ENCODE peak calls at places on chromosomes 6 and 20, in seven cellular contexts. L is IMR-90; K is glutamatergic neuron; V is NCI-H2029 treated with DMSO at 0.1 percent for 48 hours; C is germinal center; W is CD4-positive, CD25-positive, alpha-beta regulatory T cell; E is PC-3. H is an unnamed sample.

GRCh38 chr6:54617730-54618129 is 228.8 kb upstream of the FAM83B start:
- DNase-seq in L (peak; percentile 84), K (no peak), W (no peak), C (no peak), V (no peak), E (peak; percentile 63), H (no peak)

GRCh38 chr6:139650941-139651340 is 276.5 kb upstream of the CITED2 start:
- DNase-seq in L (no peak), E (no peak), W (no peak), C (no peak), K (no peak), V (no peak), H (peak; percentile 22)

GRCh38 chr6:44801188-44801587 is 413.7 kb downstream of the CDC5L start:
- DNase-seq in E (no peak), L (no peak), W (no peak), C (no peak), V (no peak), K (no peak), H (no peak)

GRCh38 chr20:61548069-61548468 is 296.0 kb downstream of the CDH4 start:
- DNase-seq in E (no peak), L (no peak), V (no peak), K (no peak), W (no peak), C (no peak), H (no peak)

GRCh38 chr6:156657311-156657710 is 119.9 kb upstream of the ARID1B start:
- DNase-seq in C (no peak), L (no peak), V (no peak), K (no peak), E (no peak), W (no peak), H (no peak)

GRCh38 chr6:167528239-167528638 is 203.4 kb downstream of the TTLL2 start:
- DNase-seq in L (no peak), W (no peak), V (no peak), C (no peak), E (no peak), K (no peak), H (no peak)

GRCh38 chr20:25053207-25054132 is 4.5 kb downstream of the ACSS1 start:
- DNase-seq in E (no peak), K (no peak), L (peak; percentile 41), W (no peak), V (no peak), C (no peak), H (no peak)

GRCh38 chr6:30348957-30349356 is 4.0 kb downstream of the RPP21 start:
- DNase-seq in L (no peak), E (no peak), V (no peak), C (no peak), W (no peak), K (no peak), H (no peak)

GRCh38 chr6:139344186-139344963 is 30.1 kb downstream of the CITED2 start:
- DNase-seq in V (no peak), L (no peak), W (no peak), E (no peak), K (no peak), C (no peak), H (no peak)

GRCh38 chr6:158376650-158377081 is 64.4 kb downstream of the TULP4 start:
- DNase-seq in V (no peak), K (peak; percentile 68), W (no peak), E (no peak), L (peak; percentile 89), C (no peak), H (no peak)

GRCh38 chr6:124490123-124490522 is 472.1 kb upstream of the RNF217 start:
- DNase-seq in V (no peak), W (no peak), L (no peak), E (no peak), K (no peak), C (no peak), H (no peak)

GRCh38 chr6:6386010-6386409 is 65.5 kb upstream of the F13A1 start:
- DNase-seq in C (no peak), V (no peak), W (no peak), K (no peak), L (no peak), E (no peak), H (no peak)

GRCh38 chr6:26086214-26086613 is 1.0 kb upstream of the HFE start:
- DNase-seq in W (peak; percentile 31), L (no peak), E (no peak), V (no peak), C (no peak), K (no peak), H (no peak)

GRCh38 chr20:1537731-1538058 is 19.8 kb downstream of the SIRPD start:
- DNase-seq in C (peak; percentile 60), V (no peak), K (no peak), W (no peak), E (no peak), L (no peak), H (no peak)